ENCODE peak calls at places on chromosomes 12 and 14, in ten cellular contexts. S is NCI-H774; I is CD8-positive, alpha-beta memory T cell; D is heart right ventricle; O is iris pigment epithelial cell; X is A673; U is NCI-H2081; V is Right ventricle myocardium superior; J is CD14-positive monocyte; W is foreskin fibroblast. G is an unnamed sample.

GRCh38 chr14:105292810-105293711 is 7.7 kb downstream of the BRF1 start:
- DNase-seq in S (no peak), I (no peak), D (no peak), O (no peak), X (no peak), U (no peak), V (no peak), J (no peak), W (no peak), G (no peak)

GRCh38 chr12:25585021-25585523 is 32.0 kb upstream of the LMNTD1 start:
- DNase-seq in S (no peak), I (no peak), D (no peak), O (peak), X (peak), U (peak), V (no peak), J (no peak), W (peak), G (peak)

GRCh38 chr12:54258286-54258685 is 21.6 kb downstream of the CBX5 start:
- DNase-seq in S (no peak), I (no peak), D (no peak), O (peak), X (peak), U (no peak), V (no peak), J (no peak), W (peak), G (no peak)

GRCh38 chr14:49594347-49595089 is 4.2 kb upstream of the LRR1 start:
- DNase-seq in S (no peak), I (no peak), D (no peak), O (peak), X (no peak), U (no peak), V (no peak), J (no peak), W (peak), G (no peak)

GRCh38 chr14:100902295-100902694 is 1.2 kb downstream of the RTL1 start:
- DNase-seq in S (no peak), I (no peak), D (no peak), O (no peak), X (no peak), U (no peak), V (no peak), J (no peak), W (no peak), G (no peak)

GRCh38 chr14:57930241-57930975 is 64.5 kb upstream of the SLC35F4 start:
- DNase-seq in S (no peak), I (no peak), D (no peak), O (no peak), X (no peak), U (no peak), V (no peak), J (no peak), W (no peak), G (no peak)

GRCh38 chr12:11856971-11857370 is 207.5 kb downstream of the ETV6 start:
- DNase-seq in S (no peak), I (no peak), D (no peak), O (no peak), X (no peak), U (no peak), V (no peak), J (peak), W (no peak), G (no peak)

GRCh38 chr12:44117368-44117767 is 281.5 kb downstream of the TMEM117 start:
- DNase-seq in S (no peak), I (no peak), D (no peak), O (no peak), X (no peak), U (no peak), V (no peak), J (no peak), W (peak), G (no peak)

GRCh38 chr12:50132505-50133135 is 20.6 kb downstream of the COX14 start:
- DNase-seq in S (no peak), I (no peak), D (no peak), O (peak), X (peak), U (no peak), V (no peak), J (no peak), W (peak), G (no peak)

GRCh38 chr14:90569606-90570462 is 173.0 kb downstream of the CALM1 start:
- DNase-seq in S (no peak), I (no peak), D (no peak), O (no peak), X (no peak), U (no peak), V (peak), J (no peak), W (no peak), G (no peak)

GRCh38 chr12:129687731-129688130 is 216.1 kb downstream of the TMEM132D start:
- DNase-seq in S (no peak), I (no peak), D (no peak), O (no peak), X (no peak), U (no peak), V (no peak), J (no peak), W (no peak), G (no peak)

GRCh38 chr12:109988903-109989302 is 7.3 kb downstream of the GIT2 start:
- DNase-seq in S (no peak), I (no peak), D (no peak), O (no peak), X (no peak), U (no peak), V (no peak), J (no peak), W (no peak), G (no peak)

GRCh38 chr14:30610719-30611388 is 11.3 kb upstream of the SCFD1 start:
- DNase-seq in S (peak), I (no peak), D (peak), O (peak), X (peak), U (peak), V (peak), J (peak), W (peak), G (no peak)

GRCh38 chr12:101021911-101022388 is 188.1 kb downstream of the SLC5A8 start:
- DNase-seq in S (no peak), I (no peak), D (no peak), O (peak), X (peak), U (no peak), V (no peak), J (no peak), W (peak), G (peak)

GRCh38 chr14:46063872-46064271 is 587.7 kb downstream of the RPL10L start:
- DNase-seq in S (no peak), I (no peak), D (no peak), O (no peak), X (peak), U (no peak), V (no peak), J (no peak), W (peak), G (no peak)